ENCODE peak calls at places on chromosome 6, in seven cellular contexts. D, E, I, W, P, O and L are unnamed samples.

GRCh38 chr6:113697642-113698410 is 159.3 kb upstream of the MARCKS start:
- DNase-seq in P (no peak), D (no peak), O (no peak), I (no peak), E (no peak), W (no peak), L (no peak)

GRCh38 chr6:116682334-116682712 is 1.3 kb downstream of the KPNA5 start:
- DNase-seq in I (no peak), W (no peak), D (peak), O (no peak), P (no peak), E (peak), L (no peak)

GRCh38 chr6:8343600-8343999 is 91.7 kb downstream of the SLC35B3 start:
- DNase-seq in O (no peak), W (no peak), I (no peak), E (no peak), D (no peak), P (no peak), L (no peak)

GRCh38 chr6:80553071-80553740 is 446.7 kb downstream of the BCKDHB start:
- DNase-seq in D (no peak), O (no peak), W (no peak), E (no peak), I (no peak), P (no peak), L (no peak)

GRCh38 chr6:123830110-123830509 is 26.4 kb downstream of the NKAIN2 start:
- DNase-seq in I (no peak), O (no peak), E (no peak), P (no peak), W (no peak), D (no peak), L (no peak)

GRCh38 chr6:154501287-154501868 is 9.1 kb downstream of the CNKSR3 start:
- DNase-seq in E (no peak), I (no peak), P (no peak), D (no peak), O (no peak), W (no peak), L (no peak)

GRCh38 chr6:119158057-119158848 is 79.8 kb upstream of the FAM184A start:
- DNase-seq in O (no peak), D (no peak), I (no peak), E (no peak), P (no peak), W (peak), L (no peak)

GRCh38 chr6:63236398-63236817 is 25.1 kb downstream of the FKBP1C start:
- DNase-seq in O (no peak), W (no peak), P (no peak), E (no peak), I (no peak), D (no peak), L (no peak)

GRCh38 chr6:52503853-52504777 is 72.7 kb downstream of the TRAM2 start:
- DNase-seq in O (peak), E (no peak), I (no peak), D (no peak), P (peak), W (peak), L (peak)

GRCh38 chr6:159988983-159989454 is 20.1 kb downstream of the IGF2R start:
- DNase-seq in O (no peak), I (no peak), P (no peak), D (no peak), W (no peak), E (no peak), L (no peak)

GRCh38 chr6:86856937-86857563 is 80.3 kb upstream of the HTR1E start:
- DNase-seq in E (no peak), D (no peak), P (peak), O (peak), I (peak), W (no peak), L (no peak)

GRCh38 chr6:118377711-118378414 is 170.2 kb upstream of the PLN start:
- DNase-seq in I (no peak), W (peak), O (no peak), D (no peak), E (no peak), P (no peak), L (no peak)

GRCh38 chr6:138757131-138757530 is 16.4 kb upstream of the CCDC28A start:
- DNase-seq in O (no peak), W (no peak), I (no peak), D (no peak), E (no peak), P (no peak), L (no peak)

GRCh38 chr6:148513145-148514071 is 170.8 kb downstream of the SASH1 start:
- DNase-seq in D (no peak), O (no peak), E (no peak), I (no peak), P (no peak), W (peak), L (no peak)

GRCh38 chr6:157929076-157929475 is 52.6 kb upstream of the SYNJ2 start:
- DNase-seq in E (no peak), P (no peak), O (no peak), W (no peak), I (no peak), D (no peak), L (no peak)

GRCh38 chr6:11218827-11219826 is 13.3 kb downstream of the NEDD9 start:
- DNase-seq in D (no peak), I (peak), E (no peak), W (peak), P (no peak), O (peak), L (no peak)

GRCh38 chr6:112222111-112222726 is 32.1 kb downstream of the LAMA4 start:
- DNase-seq in I (no peak), O (no peak), D (no peak), P (no peak), W (no peak), E (no peak), L (no peak)

GRCh38 chr6:72424476-72424875 is 197.4 kb upstream of the KCNQ5 start:
- DNase-seq in W (no peak), P (no peak), O (no peak), D (no peak), I (no peak), E (no peak), L (no peak)

GRCh38 chr6:70520575-70520974 is 46.2 kb upstream of the SDHAF4 start:
- DNase-seq in O (peak), D (no peak), I (peak), E (no peak), P (no peak), W (no peak), L (no peak)

GRCh38 chr6:156848533-156848932 is 71.4 kb downstream of the ARID1B start:
- DNase-seq in I (no peak), P (no peak), D (no peak), O (no peak), W (peak), E (peak), L (no peak)

GRCh38 chr6:101477436-101477835 is 83.9 kb downstream of the GRIK2 start:
- DNase-seq in I (no peak), O (no peak), E (no peak), P (no peak), D (no peak), W (no peak), L (no peak)

DNA sequence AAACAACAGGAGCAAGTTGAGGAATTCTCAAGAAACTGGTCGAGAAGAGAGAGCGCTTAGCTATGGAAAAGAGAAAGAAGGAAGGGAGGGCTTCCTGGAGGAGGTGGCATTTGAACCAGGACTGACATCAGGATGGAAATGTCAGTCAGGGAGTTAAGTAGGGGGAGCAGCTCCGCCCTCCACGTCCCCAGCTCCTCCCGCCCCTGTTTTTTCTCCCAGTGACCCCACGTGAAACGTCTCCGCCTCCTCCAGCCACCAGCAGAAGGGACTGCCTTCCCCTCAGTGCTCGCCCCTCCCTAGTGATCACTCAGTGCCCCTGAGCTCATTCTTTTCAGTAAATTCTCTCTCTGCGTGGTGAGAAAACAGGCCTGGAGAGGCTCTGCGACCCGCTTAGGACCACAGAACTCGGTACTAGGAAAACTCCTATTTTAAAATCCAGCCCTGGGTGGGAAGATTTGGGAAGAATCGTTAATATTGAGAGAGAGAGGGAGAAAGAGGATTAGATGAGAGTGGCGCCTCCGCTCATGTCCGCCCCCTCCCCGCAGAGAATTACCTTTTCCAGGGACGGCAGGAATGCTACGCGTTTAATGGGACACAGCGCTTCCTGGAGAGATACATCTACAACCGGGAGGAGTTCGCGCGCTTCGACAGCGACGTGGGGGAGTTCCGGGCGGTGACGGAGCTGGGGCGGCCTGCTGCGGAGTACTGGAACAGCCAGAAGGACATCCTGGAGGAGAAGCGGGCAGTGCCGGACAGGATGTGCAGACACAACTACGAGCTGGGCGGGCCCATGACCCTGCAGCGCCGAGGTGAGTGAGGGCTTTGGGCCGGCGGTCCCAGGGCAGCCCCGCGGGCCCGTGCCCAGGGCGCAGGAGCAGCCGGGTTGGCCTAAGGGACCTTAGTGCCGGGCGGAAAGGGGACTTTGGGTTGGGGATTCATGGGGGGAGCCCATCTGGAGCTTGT is 4.6 kb downstream of the HLA-DPB1 start:
- DNase-seq in W (peak), O (no peak), D (peak), I (no peak), E (peak), P (no peak), L (peak)
- H3K4me3 ChIP-seq in W (peak), O (no peak), D (peak), I (no peak), E (peak), P (peak), L (peak)

GRCh38 chr6:169132361-169132895 is 121.2 kb downstream of the THBS2 start:
- DNase-seq in O (no peak), D (no peak), W (no peak), E (no peak), P (no peak), I (no peak), L (no peak)

GRCh38 chr6:169130111-169130510 is 123.5 kb downstream of the THBS2 start:
- DNase-seq in O (no peak), I (no peak), E (no peak), P (no peak), W (no peak), D (no peak), L (no peak)

DNA sequence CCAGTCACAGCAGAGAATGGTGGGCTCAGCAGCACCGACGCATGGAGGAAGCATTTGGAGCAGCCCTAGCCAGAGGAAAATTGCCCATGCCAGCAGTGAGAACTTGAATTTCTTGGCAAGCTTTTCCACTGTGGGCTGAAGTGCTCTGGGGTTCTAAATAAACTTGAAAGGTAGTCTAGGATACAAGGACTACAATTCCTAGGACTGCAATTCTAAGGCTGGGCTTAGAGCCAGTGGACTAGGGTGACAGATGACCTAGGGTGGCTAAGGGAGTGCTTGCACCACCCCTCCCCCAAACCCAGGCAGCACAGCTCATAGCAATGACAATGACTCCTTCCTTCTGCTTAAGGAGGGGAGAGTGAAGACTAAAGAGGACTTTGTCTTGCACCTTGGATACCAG is 122.3 kb downstream of the THBS2 start:
- DNase-seq in I (no peak), E (no peak), W (no peak), D (no peak), P (no peak), O (no peak), L (no peak)
- TF ChIP-seq POLR2A in I (no peak), E (no peak), W (no peak), D (no peak), P (no peak), O (no peak), L (no peak)

GRCh38 chr6:142297605-142297995 is 4.2 kb upstream of the ADGRG6 start:
- DNase-seq in O (no peak), E (no peak), P (no peak), I (no peak), D (no peak), W (no peak), L (no peak)

GRCh38 chr6:142300302-142300701 is 1.5 kb upstream of the ADGRG6 start:
- DNase-seq in D (no peak), W (no peak), O (no peak), P (no peak), I (no peak), E (no peak), L (no peak)

GRCh38 chr6:142294681-142295080 is 7.1 kb upstream of the ADGRG6 start:
- DNase-seq in D (no peak), W (no peak), I (no peak), O (no peak), P (no peak), E (no peak), L (no peak)

GRCh38 chr6:142297996-142298753 is 3.6 kb upstream of the ADGRG6 start:
- DNase-seq in D (no peak), I (peak), E (no peak), O (peak), W (no peak), P (no peak), L (no peak)

GRCh38 chr6:142296975-142297604 is 4.7 kb upstream of the ADGRG6 start:
- DNase-seq in O (no peak), E (no peak), W (no peak), P (no peak), I (peak), D (no peak), L (no peak)
- H3K4me3 ChIP-seq in O (no peak), E (no peak), W (no peak), P (no peak), I (peak), D (no peak), L (no peak)

DNA sequence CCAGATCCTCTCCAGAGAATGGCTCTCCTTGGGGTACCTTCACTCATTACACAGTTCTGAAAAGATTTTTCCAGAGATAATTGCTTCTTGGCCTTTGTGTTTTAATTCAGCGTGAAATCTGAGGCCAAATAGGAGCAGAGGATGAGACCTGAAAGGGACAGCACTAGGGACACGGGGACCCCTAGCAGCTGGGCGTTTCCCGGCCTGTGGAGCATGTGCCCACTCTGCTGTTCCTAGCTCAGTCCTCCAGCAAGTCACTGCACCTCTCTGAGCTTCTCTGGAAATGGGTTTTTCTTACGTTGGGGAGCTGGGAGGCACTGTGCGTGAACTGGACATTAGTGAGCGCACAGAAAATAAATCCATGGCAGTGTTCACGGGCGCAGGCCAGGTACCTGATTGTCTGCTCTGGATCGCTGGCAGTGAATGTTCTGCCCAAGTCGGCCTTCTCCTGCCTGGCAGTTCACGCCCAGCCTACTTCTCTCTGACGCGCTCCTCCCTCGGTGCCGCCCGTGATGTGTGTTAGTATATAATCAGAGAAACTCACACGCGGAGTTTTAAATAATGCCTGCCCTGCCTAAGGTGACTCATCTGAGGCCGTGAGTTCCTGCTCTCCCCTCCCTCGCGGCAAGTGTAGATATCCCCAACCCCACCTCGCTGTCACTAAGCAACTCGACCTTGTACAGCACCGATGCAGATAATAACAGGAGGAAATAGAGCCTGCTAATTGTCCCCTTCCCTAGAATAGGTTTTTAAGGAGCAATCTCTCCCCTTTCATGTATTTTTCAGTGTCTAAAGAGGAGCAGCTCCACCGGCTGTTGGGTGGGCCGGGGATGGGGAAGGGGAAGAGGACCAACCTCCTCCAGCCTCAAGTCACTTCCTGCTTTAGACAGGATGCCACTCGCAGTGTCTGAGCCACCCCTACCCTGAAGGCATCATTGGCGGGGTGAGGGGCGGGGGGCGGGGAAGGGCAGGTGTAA is 2.7 kb upstream of the TUBB2A start:
- DNase-seq in E (no peak), W (no peak), D (peak), I (peak), P (peak), O (peak), L (peak)
- TF ChIP-seq POLR2A in E (no peak), W (no peak), D (peak), I (no peak), P (peak), O (no peak), L (no peak)

DNA sequence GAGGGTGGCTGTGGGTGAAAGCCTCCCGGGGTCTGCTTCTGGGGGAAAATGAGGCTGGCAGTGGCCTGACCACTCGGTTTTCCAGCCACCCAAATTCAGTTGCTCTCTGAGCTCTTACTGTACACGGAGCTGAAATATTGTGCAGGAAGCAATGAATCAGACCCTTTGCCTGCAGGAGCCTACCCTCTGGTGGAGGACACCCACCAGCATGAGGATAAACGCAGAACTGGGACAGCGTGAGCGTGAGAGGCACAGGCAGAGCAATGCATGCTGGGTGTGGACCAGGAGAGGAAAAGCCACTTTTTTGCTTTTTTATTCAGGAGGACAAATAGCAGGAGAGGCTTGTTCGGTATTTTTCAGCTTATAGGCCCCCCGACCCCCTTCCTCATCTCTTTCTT is 298.1 kb downstream of the QKI start:
- DNase-seq in O (no peak), D (no peak), E (no peak), P (no peak), W (no peak), I (no peak), L (no peak)
- H3K4me3 ChIP-seq in O (no peak), D (no peak), E (no peak), P (no peak), W (no peak), I (no peak), L (no peak)

GRCh38 chr6:134169881-134170486 is 117.6 kb upstream of the SLC2A12 start:
- DNase-seq in W (no peak), O (no peak), P (no peak), E (no peak), I (no peak), D (no peak), L (no peak)
- TF ChIP-seq POLR2A in W (no peak), O (no peak), P (no peak), E (no peak), I (no peak), D (no peak), L (no peak)

DNA sequence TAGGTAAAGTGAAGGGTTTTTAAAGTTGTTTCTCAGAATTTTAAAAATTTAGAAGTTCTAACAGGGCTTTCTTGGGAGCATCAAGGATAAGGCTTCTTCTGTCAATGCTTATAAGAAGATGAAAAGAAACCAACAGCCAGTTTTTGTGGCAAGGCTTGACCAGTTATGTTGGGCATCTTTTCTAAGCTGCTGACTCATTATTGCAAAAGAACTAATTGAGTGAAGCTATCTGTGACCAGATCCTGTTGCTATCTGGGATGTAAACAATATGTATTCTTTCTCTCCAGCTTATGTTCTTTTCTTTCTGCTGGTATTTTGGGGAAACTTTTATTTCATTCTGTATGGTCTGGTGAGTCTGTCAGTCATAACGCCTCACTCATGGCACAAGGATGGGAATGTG is 643.8 kb downstream of the HDGFL1 start:
- DNase-seq in O (no peak), I (no peak), D (no peak), W (no peak), E (no peak), P (no peak), L (no peak)
- H3K4me3 ChIP-seq in O (no peak), I (no peak), D (no peak), W (no peak), E (no peak), P (no peak), L (no peak)